ENCODE peak calls at places on chromosomes 5 and 9, in seven cellular contexts. D is stimulated activated CD8-positive, alpha-beta memory T cell treated with anti-CD3 and anti-CD28 coated beads, Interleukin-4, amount 100 ng/mL, for 1 hour; E is CD4-positive, alpha-beta T cell; P is substantia nigra; L is CD8-positive, alpha-beta T cell; O is OCI-LY7; S is AG20443. N is an unnamed sample.

GRCh38 chr5:170450041-170450660 is 53.7 kb upstream of the KCNIP1 start:
- DNase-seq in D (no peak), E (no peak), P (no peak), L (no peak), O (no peak), S (no peak), N (no peak)

GRCh38 chr9:71003346-71003745 is 118.1 kb downstream of the TRPM3 start:
- DNase-seq in D (no peak), E (no peak), P (no peak), L (no peak), O (no peak), S (no peak), N (no peak)

GRCh38 chr5:123125953-123126352 is 36.9 kb downstream of the PRDM6 start:
- DNase-seq in D (no peak), E (no peak), P (no peak), L (no peak), O (no peak), S (peak; percentile 29), N (no peak)

GRCh38 chr9:93119953-93120845 is 13.9 kb downstream of the NINJ1 start:
- DNase-seq in D (no peak), E (no peak), P (peak; percentile 63), L (no peak), O (peak; percentile 69), S (peak; percentile 93), N (peak; percentile 68)

GRCh38 chr5:155402927-155403645 is 389.5 kb downstream of the KIF4B start:
- DNase-seq in D (no peak), E (no peak), P (no peak), L (no peak), O (no peak), S (no peak), N (no peak)

GRCh38 chr5:23763170-23763569 is 255.8 kb downstream of the PRDM9 start:
- DNase-seq in D (no peak), E (no peak), P (no peak), L (no peak), O (no peak), S (no peak), N (no peak)

GRCh38 chr9:8660383-8660782 is 860.8 kb upstream of the DMAC1 start:
- DNase-seq in D (no peak), E (no peak), P (no peak), L (no peak), O (no peak), S (no peak), N (no peak)

GRCh38 chr9:111975709-111976108 is 79.1 kb downstream of the UGCG start:
- DNase-seq in D (no peak), E (no peak), P (no peak), L (no peak), O (peak; percentile 51), S (no peak), N (no peak)

GRCh38 chr9:106771618-106772017 is 91.3 kb upstream of the ZNF462 start:
- DNase-seq in D (no peak), E (no peak), P (no peak), L (no peak), O (no peak), S (no peak), N (no peak)

GRCh38 chr5:146622391-146622790 is 106.4 kb upstream of the GPR151 start:
- DNase-seq in D (no peak), E (no peak), P (no peak), L (no peak), O (no peak), S (no peak), N (no peak)

GRCh38 chr9:12838546-12838945 is 63.7 kb downstream of the LURAP1L start:
- DNase-seq in D (no peak), E (no peak), P (no peak), L (no peak), O (no peak), S (peak; percentile 45), N (no peak)

GRCh38 chr5:150114102-150114641 is 27.8 kb upstream of the CSF1R start:
- DNase-seq in D (no peak), E (no peak), P (no peak), L (no peak), O (no peak), S (no peak), N (no peak)

GRCh38 chr9:3732077-3733038 is 206.6 kb upstream of the RFX3 start:
- DNase-seq in D (no peak), E (no peak), P (peak; percentile 40), L (no peak), O (peak; percentile 62), S (peak; percentile 82), N (peak; percentile 10)

GRCh38 chr5:159412284-159413046 is 82.2 kb upstream of the IL12B start:
- DNase-seq in D (peak; percentile 35), E (peak; percentile 44), P (no peak), L (peak; percentile 50), O (peak; percentile 30), S (no peak), N (no peak)

GRCh38 chr5:112626079-112626478 is 111.6 kb upstream of the APC start:
- DNase-seq in D (no peak), E (no peak), P (no peak), L (no peak), O (no peak), S (no peak), N (no peak)

GRCh38 chr9:94443039-94443722 is 111.7 kb upstream of the PCAT7 start:
- DNase-seq in D (no peak), E (no peak), P (no peak), L (no peak), O (no peak), S (no peak), N (no peak)

GRCh38 chr5:171644536-171644935 is 141.1 kb upstream of the SMIM23 start:
- DNase-seq in D (no peak), E (no peak), P (no peak), L (no peak), O (no peak), S (peak; percentile 69), N (no peak)

GRCh38 chr9:127523312-127523851 is 72.1 kb downstream of the LRSAM1 start:
- DNase-seq in D (no peak), E (no peak), P (no peak), L (no peak), O (no peak), S (no peak), N (no peak)

GRCh38 chr5:168290902-168291280 is 554 bp upstream of the WWC1 start:
- DNase-seq in D (no peak), E (no peak), P (no peak), L (no peak), O (no peak), S (no peak), N (no peak)

GRCh38 chr5:151047814-151048425 is 27.5 kb downstream of the GPX3 start:
- DNase-seq in D (no peak), E (peak; percentile 41), P (no peak), L (no peak), O (peak; percentile 37), S (peak; percentile 65), N (no peak)

GRCh38 chr9:114030364-114030763 is 47.7 kb downstream of the AMBP start:
- DNase-seq in D (no peak), E (no peak), P (no peak), L (no peak), O (no peak), S (peak; percentile 79), N (no peak)

GRCh38 chr5:75189353-75189752 is 47.3 kb downstream of the ANKRD31 start:
- DNase-seq in D (no peak), E (no peak), P (no peak), L (no peak), O (no peak), S (no peak), N (no peak)